ENCODE peak calls at places on chromosomes 16 and 17, in six cellular contexts. T is A549, M is K562, F is GM12878, D is SK-N-SH, J is HepG2. X is an unnamed sample.

GRCh38 chr17:82332669-82333278 is 792 bp downstream of the SECTM1 start:
- DNase-seq in J (no peak), M (peak; percentile 76), D (peak; percentile 78), F (no peak), T (peak; percentile 69), X (peak; percentile 55)

GRCh38 chr17:72788950-72789585 is 303.4 kb downstream of the SLC39A11 start:
- DNase-seq in F (no peak), T (no peak), M (no peak), D (no peak), J (peak; percentile 85), X (peak; percentile 54)

GRCh38 chr16:71626018-71626857 is at the start of gene MARVELD3:
- DNase-seq in T (peak; percentile 17), F (no peak), M (peak; percentile 60), J (peak; percentile 46), D (peak; percentile 69), X (no peak)

GRCh38 chr17:78144146-78144719 is 2.0 kb upstream of the C17orf99 start:
- DNase-seq in F (no peak), T (no peak), M (no peak), J (no peak), D (peak; percentile 73), X (peak; percentile 76)

GRCh38 chr16:78242231-78242630 is 142.8 kb downstream of the WWOX start:
- DNase-seq in J (peak; percentile 41), D (no peak), M (no peak), T (no peak), F (no peak), X (no peak)

GRCh38 chr16:79509221-79509631 is 91.3 kb downstream of the MAF start:
- DNase-seq in J (no peak), D (peak; percentile 6), F (no peak), T (no peak), M (no peak), X (no peak)

GRCh38 chr16:87411375-87412271 is 19.5 kb downstream of the MAP1LC3B start:
- DNase-seq in D (no peak), T (no peak), J (no peak), M (no peak), F (no peak), X (no peak)

GRCh38 chr16:9844361-9844760 is 337.9 kb downstream of the GRIN2A start:
- DNase-seq in D (no peak), T (no peak), F (no peak), J (no peak), M (no peak), X (no peak)

GRCh38 chr17:75679706-75680201 is 12.6 kb downstream of the SAP30BP start:
- DNase-seq in J (no peak), F (no peak), T (peak; percentile 83), D (no peak), M (no peak), X (no peak)

GRCh38 chr16:75116081-75116910 is at the start of gene LDHD:
- DNase-seq in F (no peak), D (peak; percentile 71), J (peak; percentile 86), M (peak; percentile 74), T (peak; percentile 86), X (no peak)

GRCh38 chr17:49438885-49439284 is 24.2 kb upstream of the PHB1 start:
- DNase-seq in T (no peak), J (no peak), M (no peak), D (peak; percentile 62), F (no peak), X (no peak)

GRCh38 chr17:2777242-2777867 is 18.9 kb upstream of the RAP1GAP2 start:
- DNase-seq in F (no peak), T (no peak), D (no peak), J (no peak), M (no peak), X (no peak)

GRCh38 chr17:11852231-11852630 is 145.0 kb downstream of the ZNF18 start:
- DNase-seq in J (no peak), M (no peak), F (no peak), D (no peak), T (no peak), X (no peak)

GRCh38 chr16:81238296-81239011 is at the start of gene BCO1:
- DNase-seq in T (peak; percentile 35), M (no peak), J (peak; percentile 35), D (no peak), F (no peak), X (peak; percentile 66)

GRCh38 chr17:40348562-40349476 is 15.7 kb downstream of the GJD3 start:
- DNase-seq in J (no peak), T (no peak), M (no peak), D (peak; percentile 66), F (no peak), X (no peak)

GRCh38 chr16:84699147-84699711 is 571 bp upstream of the USP10 start:
- DNase-seq in D (no peak), J (no peak), M (no peak), F (no peak), T (peak; percentile 21), X (no peak)

DNA sequence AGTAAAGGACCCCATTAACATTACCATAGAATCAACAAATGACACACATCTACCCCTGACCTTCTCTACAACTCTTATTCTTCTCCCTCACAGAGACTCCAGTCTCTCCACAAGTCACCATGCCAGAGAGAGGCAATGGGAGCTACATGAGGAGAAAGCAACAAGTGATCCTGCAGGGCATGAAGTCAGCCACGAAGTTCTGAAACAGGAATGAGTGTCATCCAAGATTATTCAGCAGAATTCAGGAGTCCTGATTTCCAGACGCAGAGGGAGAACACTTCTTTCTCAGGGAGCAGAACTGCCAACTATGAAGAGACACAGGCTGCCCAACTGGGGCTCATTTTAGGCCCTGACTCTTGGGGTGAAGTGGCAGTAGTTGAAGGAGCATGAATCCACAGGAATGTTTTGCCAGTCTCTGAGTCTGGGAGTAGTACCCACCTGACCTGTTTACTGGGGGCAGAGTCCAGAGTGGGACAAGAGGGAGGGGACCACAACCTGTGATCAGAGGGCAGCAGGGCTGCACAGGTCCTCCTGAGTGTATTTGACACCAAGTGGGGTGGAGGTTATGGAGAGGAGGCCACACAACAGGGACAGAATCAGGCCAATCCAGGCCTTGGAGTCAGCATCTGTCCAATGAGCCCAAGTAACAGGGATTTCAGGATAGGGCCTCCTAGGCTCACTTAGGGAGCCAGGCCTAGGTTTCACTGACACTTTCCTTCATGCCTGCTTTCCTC is 2.4 kb upstream of the MTMR4 start:
- DNase-seq in T (no peak), J (peak; percentile 90), D (no peak), F (no peak), M (no peak), X (no peak)
- TF ChIP-seq SMC3 in T (no peak), J (no peak), D (no peak), F (no peak), M (no peak), X (no peak)

GRCh38 chr16:27748868-27749546 is 199.1 kb downstream of the KATNIP start:
- DNase-seq in F (peak; percentile 1), M (peak; percentile 84), D (no peak), J (peak; percentile 25), T (peak; percentile 51), X (peak; percentile 84)
- TF ChIP-seq SMC3 in F (peak; percentile 18), M (peak; percentile 22), D (no peak), J (no peak), T (no peak), X (no peak)

GRCh38 chr17:34299918-34300600 is 14.5 kb downstream of the CCL11 start:
- DNase-seq in M (no peak), D (no peak), J (no peak), T (no peak), F (no peak), X (peak; percentile 84)
- TF ChIP-seq SMC3 in M (no peak), D (no peak), J (no peak), T (no peak), F (no peak), X (no peak)

GRCh38 chr16:15880434-15880833 is 8.0 kb downstream of the CEP20 start:
- DNase-seq in M (no peak), J (no peak), T (no peak), D (no peak), F (no peak), X (no peak)
- TF ChIP-seq SMC3 in M (no peak), J (no peak), T (no peak), D (no peak), F (no peak), X (no peak)